ENCODE peak calls at places on chromosomes 6 and 20, in five cellular contexts. S is heart left ventricle; O is T follicular helper cell; P is SK-N-SH; B is activated naive CD4-positive, alpha-beta T cell. C is an unnamed sample.

GRCh38 chr20:56424931-56425330 is 12.9 kb downstream of the CASS4 start:
- DNase-seq in S (no peak), O (no peak), P (no peak), B (no peak), C (no peak)

GRCh38 chr6:146866731-146867414 is 268.1 kb downstream of the ADGB start:
- DNase-seq in S (no peak), O (no peak), P (no peak), B (no peak), C (no peak)

GRCh38 chr6:91659881-91660280 is 1073.0 kb upstream of the MAP3K7 start:
- DNase-seq in S (no peak), O (no peak), P (no peak), B (no peak), C (no peak)

GRCh38 chr6:112665815-112666214 is 318.7 kb downstream of the RFPL4B start:
- DNase-seq in S (no peak), O (no peak), P (no peak), B (no peak), C (no peak)

GRCh38 chr20:16222859-16223411 is 350.3 kb downstream of the KIF16B start:
- DNase-seq in S (no peak), O (no peak), P (no peak), B (no peak), C (no peak)

GRCh38 chr6:63634630-63635029 is 972 bp upstream of the PHF3 start:
- DNase-seq in S (no peak), O (no peak), P (no peak), B (no peak), C (no peak)

GRCh38 chr20:11553603-11554002 is 364.1 kb upstream of the BTBD3 start:
- DNase-seq in S (no peak), O (no peak), P (no peak), B (no peak), C (no peak)

GRCh38 chr6:35931120-35931561 is 10.2 kb upstream of the SRPK1 start:
- DNase-seq in S (no peak), O (no peak), P (no peak), B (no peak), C (no peak)

GRCh38 chr6:127547909-127548649 is 28.9 kb upstream of the C6orf58 start:
- DNase-seq in S (no peak), O (no peak), P (no peak), B (no peak), C (no peak)

C was measured in germinal center.